ENCODE peak calls at places on chromosomes 7 and 10, in four cellular contexts. U is tibial nerve, T is endothelial cell of umbilical vein, J is heart left ventricle. C is an unnamed sample.

GRCh38 chr7:723541-723940 is 3.0 kb upstream of the DNAAF5 start:
- DNase-seq in U (no peak), T (no peak), J (no peak), C (no peak)

GRCh38 chr7:142629588-142630260 is 119.5 kb upstream of the PRSS1 start:
- DNase-seq in U (no peak), T (no peak), J (no peak), C (no peak)

GRCh38 chr7:112192236-112193154 is 13.7 kb downstream of the DOCK4 start:
- DNase-seq in U (peak), T (peak), J (no peak), C (no peak)

GRCh38 chr7:126791306-126791705 is 461.4 kb downstream of the GRM8 start:
- DNase-seq in U (no peak), T (no peak), J (no peak), C (no peak)

GRCh38 chr7:76185187-76185915 is 16.3 kb upstream of the SRRM3 start:
- DNase-seq in U (no peak), T (no peak), J (no peak), C (no peak)

GRCh38 chr7:3712841-3713240 is 411.8 kb downstream of the SDK1 start:
- DNase-seq in U (no peak), T (no peak), J (no peak), C (no peak)

GRCh38 chr7:50261593-50261992 is 42.9 kb upstream of the IKZF1 start:
- DNase-seq in U (no peak), T (no peak), J (no peak), C (no peak)

GRCh38 chr10:3740157-3740871 is 44.7 kb downstream of the KLF6 start:
- DNase-seq in U (no peak), T (peak), J (no peak), C (no peak)

GRCh38 chr7:10889266-10889898 is 84.3 kb upstream of the PHF14 start:
- DNase-seq in U (no peak), T (peak), J (peak), C (no peak)

GRCh38 chr10:28631896-28632596 is 45.3 kb upstream of the BAMBI start:
- DNase-seq in U (no peak), T (no peak), J (no peak), C (no peak)

GRCh38 chr10:33258951-33259350 is 75.5 kb downstream of the NRP1 start:
- DNase-seq in U (no peak), T (no peak), J (no peak), C (no peak)

GRCh38 chr10:99418910-99419624 is 11.4 kb downstream of the GOT1 start:
- DNase-seq in U (no peak), T (no peak), J (no peak), C (no peak)
- TF ChIP-seq POLR2A in U (no peak), T (no peak), J (no peak), C (no peak)

DNA sequence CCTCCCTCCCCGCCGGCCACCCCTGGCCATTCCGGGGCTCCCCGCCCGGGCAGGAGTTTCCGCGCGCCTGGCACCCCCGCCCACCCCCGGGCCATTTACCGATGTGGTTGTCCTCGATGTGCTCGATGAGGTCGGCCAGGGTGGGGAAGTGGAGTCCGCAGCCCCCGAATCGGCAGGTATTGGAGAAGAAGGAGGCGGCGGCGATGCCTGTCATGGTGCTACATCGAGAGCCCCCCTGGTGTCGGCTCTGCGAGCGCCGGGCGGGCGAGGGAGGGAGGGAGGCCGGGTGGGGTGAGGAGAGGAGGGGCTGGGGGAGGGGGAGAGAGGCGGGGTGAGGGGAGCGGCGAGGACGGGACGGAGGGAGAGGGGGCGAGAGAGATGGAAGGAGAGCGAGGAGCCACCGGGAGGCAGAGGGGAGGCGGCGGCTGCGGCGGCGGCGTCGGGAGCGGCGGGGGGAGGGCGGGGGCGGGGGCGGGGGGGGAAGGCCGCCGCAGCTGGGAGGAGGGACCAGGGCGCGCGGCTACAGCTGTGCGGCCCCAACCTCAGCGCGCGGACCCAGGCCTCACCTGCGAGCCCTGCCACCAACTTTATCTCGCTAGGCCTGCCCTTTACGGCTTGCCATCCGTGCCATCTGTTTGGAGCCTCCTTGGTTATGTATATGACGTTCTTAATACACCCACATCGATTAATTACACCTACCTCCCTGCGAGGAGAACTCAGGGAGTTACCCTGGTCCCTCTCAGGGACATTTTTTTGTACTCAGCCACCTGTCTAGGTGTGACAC is at the start of gene JAZF1:
- DNase-seq in U (peak), T (peak), J (peak), C (peak)
- TF ChIP-seq POLR2A in U (no peak), T (no peak), J (no peak), C (no peak)

GRCh38 chr10:97321032-97321806 is 2.1 kb downstream of the FRAT1 start:
- DNase-seq in U (peak), T (peak), J (peak), C (peak)

GRCh38 chr10:97321807-97322195 is 2.7 kb downstream of the FRAT1 start:
- DNase-seq in U (no peak), T (no peak), J (no peak), C (no peak)

GRCh38 chr10:97318772-97319651 is at the start of gene FRAT1:
- DNase-seq in U (peak), T (peak), J (peak), C (peak)

GRCh38 chr10:97320480-97321031 is 1.5 kb downstream of the FRAT1 start:
- DNase-seq in U (no peak), T (no peak), J (peak), C (peak)

GRCh38 chr10:97319671-97320479 is 804 bp downstream of the FRAT1 start:
- DNase-seq in U (peak), T (peak), J (peak), C (peak)
- TF ChIP-seq POLR2A in U (no peak), T (no peak), J (no peak), C (peak)

GRCh38 chr10:110828525-110828924 is 43.2 kb upstream of the PDCD4 start:
- DNase-seq in U (no peak), T (no peak), J (no peak), C (no peak)

GRCh38 chr10:110827410-110827809 is 44.3 kb upstream of the PDCD4 start:
- DNase-seq in U (no peak), T (no peak), J (no peak), C (no peak)

GRCh38 chr10:110825510-110825909 is 46.2 kb upstream of the PDCD4 start:
- DNase-seq in U (no peak), T (no peak), J (no peak), C (no peak)

GRCh38 chr10:110829721-110830410 is 41.9 kb upstream of the PDCD4 start:
- DNase-seq in U (no peak), T (no peak), J (no peak), C (no peak)

DNA sequence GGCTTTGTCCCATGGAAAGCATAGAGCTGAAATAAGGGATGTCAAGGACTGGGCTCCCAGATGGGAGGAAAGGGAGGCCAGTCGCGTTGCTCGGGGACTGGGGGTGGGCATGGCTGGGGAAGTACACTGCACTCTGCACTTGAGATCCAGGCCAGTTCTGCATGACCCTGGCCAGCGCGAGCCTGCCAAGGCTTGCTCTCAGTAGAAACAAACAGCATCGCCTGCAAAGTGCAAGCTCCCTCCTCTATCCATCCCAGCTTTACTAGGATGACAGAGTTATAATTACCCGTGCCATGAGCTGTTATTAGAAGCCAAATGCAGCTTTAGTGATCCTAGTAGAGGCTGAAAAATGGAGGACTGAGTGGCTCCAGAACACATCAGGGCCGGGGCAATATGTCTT is 43.9 kb upstream of the PDCD4 start:
- DNase-seq in U (no peak), T (no peak), J (peak), C (no peak)
- TF ChIP-seq POLR2A in U (no peak), T (no peak), J (no peak), C (no peak)

GRCh38 chr7:139614886-139615285 is 91.4 kb downstream of the CLEC2L start:
- DNase-seq in U (no peak), T (no peak), J (no peak), C (no peak)
- TF ChIP-seq POLR2A in U (no peak), T (no peak), J (no peak), C (no peak)

GRCh38 chr7:1743481-1744230 is 73.6 kb downstream of the ELFN1 start:
- DNase-seq in U (no peak), T (no peak), J (no peak), C (no peak)

GRCh38 chr7:1740214-1740613 is 70.1 kb downstream of the ELFN1 start:
- DNase-seq in U (no peak), T (no peak), J (no peak), C (no peak)

GRCh38 chr7:1742555-1743303 is 72.7 kb downstream of the ELFN1 start:
- DNase-seq in U (peak), T (peak), J (peak), C (peak)

GRCh38 chr7:1741246-1741645 is 71.2 kb downstream of the ELFN1 start:
- DNase-seq in U (no peak), T (no peak), J (no peak), C (no peak)

GRCh38 chr7:1741751-1742554 is 71.9 kb downstream of the ELFN1 start:
- DNase-seq in U (no peak), T (no peak), J (no peak), C (no peak)
- TF ChIP-seq POLR2A in U (no peak), T (no peak), J (no peak), C (no peak)

C was measured in Peyer's patch.